ENCODE peak calls at places on chromosomes 2 and 18, in nine cellular contexts. One of them, this sample, is unnamed.
A peak's percentile ranks its signal among the peaks of the same experiment; 100 is the strongest.

GRCh38 chr18:12462242-12462641 is 54.5 kb downstream of the PRELID3A start:
- DNase-seq in cardiac muscle cell: no peak
- DNase-seq in stimulated activated CD8-positive, alpha-beta memory T cell treated with anti-CD3 and anti-CD28 coated beads, Interleukin-4, amount 100 ng/mL, for 1 hour: no peak
- DNase-seq in IMR-90: no peak
- DNase-seq in left colon: no peak
- DNase-seq in H4: no peak
- DNase-seq in sigmoid colon: no peak
- DNase-seq in GM13977: no peak
- DNase-seq in NCI-H774: no peak
- DNase-seq in this sample: no peak

GRCh38 chr2:239724851-239725550 is 300.1 kb downstream of the NDUFA10 start:
- DNase-seq in cardiac muscle cell: no peak
- DNase-seq in H4: no peak
- DNase-seq in GM13977: no peak
- DNase-seq in stimulated activated CD8-positive, alpha-beta memory T cell treated with anti-CD3 and anti-CD28 coated beads, Interleukin-4, amount 100 ng/mL, for 1 hour: no peak
- DNase-seq in IMR-90: no peak
- DNase-seq in sigmoid colon: peak; percentile 49
- DNase-seq in left colon: peak; percentile 18
- DNase-seq in NCI-H774: no peak
- DNase-seq in this sample: no peak

GRCh38 chr2:121832372-121832771 is 76.9 kb downstream of the TSN start:
- DNase-seq in cardiac muscle cell: no peak
- DNase-seq in NCI-H774: no peak
- DNase-seq in sigmoid colon: no peak
- DNase-seq in stimulated activated CD8-positive, alpha-beta memory T cell treated with anti-CD3 and anti-CD28 coated beads, Interleukin-4, amount 100 ng/mL, for 1 hour: no peak
- DNase-seq in H4: no peak
- DNase-seq in IMR-90: no peak
- DNase-seq in GM13977: no peak
- DNase-seq in left colon: no peak
- DNase-seq in this sample: no peak

GRCh38 chr2:201396595-201396994 is 39.5 kb upstream of the FLACC1 start:
- DNase-seq in GM13977: no peak
- DNase-seq in H4: no peak
- DNase-seq in NCI-H774: no peak
- DNase-seq in stimulated activated CD8-positive, alpha-beta memory T cell treated with anti-CD3 and anti-CD28 coated beads, Interleukin-4, amount 100 ng/mL, for 1 hour: no peak
- DNase-seq in IMR-90: peak; percentile 12
- DNase-seq in left colon: no peak
- DNase-seq in sigmoid colon: no peak
- DNase-seq in cardiac muscle cell: no peak
- DNase-seq in this sample: no peak

GRCh38 chr2:85893428-85894258 is 4.9 kb upstream of the ST3GAL5 start:
- DNase-seq in stimulated activated CD8-positive, alpha-beta memory T cell treated with anti-CD3 and anti-CD28 coated beads, Interleukin-4, amount 100 ng/mL, for 1 hour: no peak
- DNase-seq in cardiac muscle cell: no peak
- DNase-seq in IMR-90: peak; percentile 87
- DNase-seq in left colon: no peak
- DNase-seq in NCI-H774: no peak
- DNase-seq in H4: peak; percentile 81
- DNase-seq in sigmoid colon: no peak
- DNase-seq in GM13977: no peak
- DNase-seq in this sample: no peak

GRCh38 chr2:181627545-181627944 is 29.4 kb downstream of the CERKL start:
- DNase-seq in sigmoid colon: no peak
- DNase-seq in IMR-90: peak; percentile 1
- DNase-seq in cardiac muscle cell: no peak
- DNase-seq in stimulated activated CD8-positive, alpha-beta memory T cell treated with anti-CD3 and anti-CD28 coated beads, Interleukin-4, amount 100 ng/mL, for 1 hour: no peak
- DNase-seq in NCI-H774: no peak
- DNase-seq in H4: peak; percentile 37
- DNase-seq in left colon: no peak
- DNase-seq in GM13977: no peak
- DNase-seq in this sample: no peak

GRCh38 chr2:8586397-8587051 is 95.3 kb upstream of the ID2 start:
- DNase-seq in left colon: no peak
- DNase-seq in cardiac muscle cell: no peak
- DNase-seq in stimulated activated CD8-positive, alpha-beta memory T cell treated with anti-CD3 and anti-CD28 coated beads, Interleukin-4, amount 100 ng/mL, for 1 hour: no peak
- DNase-seq in NCI-H774: no peak
- DNase-seq in H4: no peak
- DNase-seq in IMR-90: no peak
- DNase-seq in sigmoid colon: no peak
- DNase-seq in GM13977: no peak
- DNase-seq in this sample: no peak

GRCh38 chr2:63124209-63124608 is 73.6 kb downstream of the OTX1 start:
- DNase-seq in NCI-H774: no peak
- DNase-seq in sigmoid colon: no peak
- DNase-seq in cardiac muscle cell: no peak
- DNase-seq in GM13977: peak; percentile 52
- DNase-seq in IMR-90: no peak
- DNase-seq in H4: no peak
- DNase-seq in left colon: no peak
- DNase-seq in stimulated activated CD8-positive, alpha-beta memory T cell treated with anti-CD3 and anti-CD28 coated beads, Interleukin-4, amount 100 ng/mL, for 1 hour: no peak
- DNase-seq in this sample: no peak

GRCh38 chr2:26469092-26469710 is 8.7 kb downstream of the OTOF start:
- DNase-seq in IMR-90: peak; percentile 59
- DNase-seq in sigmoid colon: no peak
- DNase-seq in GM13977: peak; percentile 85
- DNase-seq in cardiac muscle cell: peak; percentile 27
- DNase-seq in NCI-H774: peak; percentile 12
- DNase-seq in stimulated activated CD8-positive, alpha-beta memory T cell treated with anti-CD3 and anti-CD28 coated beads, Interleukin-4, amount 100 ng/mL, for 1 hour: peak; percentile 4
- DNase-seq in left colon: no peak
- DNase-seq in H4: peak; percentile 42
- DNase-seq in this sample: peak; percentile 1

GRCh38 chr2:225355788-225356187 is 43.7 kb upstream of the NYAP2 start:
- DNase-seq in GM13977: no peak
- DNase-seq in stimulated activated CD8-positive, alpha-beta memory T cell treated with anti-CD3 and anti-CD28 coated beads, Interleukin-4, amount 100 ng/mL, for 1 hour: no peak
- DNase-seq in NCI-H774: no peak
- DNase-seq in H4: no peak
- DNase-seq in cardiac muscle cell: no peak
- DNase-seq in sigmoid colon: no peak
- DNase-seq in IMR-90: no peak
- DNase-seq in left colon: no peak
- DNase-seq in this sample: peak; percentile 92

GRCh38 chr2:38535745-38536506 is 66.8 kb downstream of the HNRNPLL start:
- DNase-seq in stimulated activated CD8-positive, alpha-beta memory T cell treated with anti-CD3 and anti-CD28 coated beads, Interleukin-4, amount 100 ng/mL, for 1 hour: peak; percentile 57
- DNase-seq in H4: peak; percentile 51
- DNase-seq in NCI-H774: peak; percentile 69
- DNase-seq in sigmoid colon: peak; percentile 93
- DNase-seq in left colon: peak; percentile 73
- DNase-seq in cardiac muscle cell: peak; percentile 91
- DNase-seq in IMR-90: peak; percentile 46
- DNase-seq in GM13977: peak; percentile 82
- DNase-seq in this sample: peak; percentile 59

GRCh38 chr18:79947054-79947755 is 4.2 kb downstream of the SLC66A2 start:
- DNase-seq in sigmoid colon: peak; percentile 48
- DNase-seq in stimulated activated CD8-positive, alpha-beta memory T cell treated with anti-CD3 and anti-CD28 coated beads, Interleukin-4, amount 100 ng/mL, for 1 hour: no peak
- DNase-seq in GM13977: no peak
- DNase-seq in cardiac muscle cell: no peak
- DNase-seq in H4: no peak
- DNase-seq in left colon: peak; percentile 26
- DNase-seq in NCI-H774: no peak
- DNase-seq in IMR-90: peak; percentile 45
- DNase-seq in this sample: no peak

GRCh38 chr2:65316072-65316471 is 88.4 kb downstream of the ACTR2 start:
- DNase-seq in GM13977: no peak
- DNase-seq in sigmoid colon: peak; percentile 91
- DNase-seq in IMR-90: peak; percentile 86
- DNase-seq in cardiac muscle cell: no peak
- DNase-seq in stimulated activated CD8-positive, alpha-beta memory T cell treated with anti-CD3 and anti-CD28 coated beads, Interleukin-4, amount 100 ng/mL, for 1 hour: no peak
- DNase-seq in H4: no peak
- DNase-seq in NCI-H774: no peak
- DNase-seq in left colon: no peak
- DNase-seq in this sample: no peak

GRCh38 chr2:215754546-215754945 is 258.8 kb downstream of the MREG start:
- DNase-seq in left colon: no peak
- DNase-seq in cardiac muscle cell: no peak
- DNase-seq in IMR-90: no peak
- DNase-seq in H4: no peak
- DNase-seq in stimulated activated CD8-positive, alpha-beta memory T cell treated with anti-CD3 and anti-CD28 coated beads, Interleukin-4, amount 100 ng/mL, for 1 hour: no peak
- DNase-seq in GM13977: no peak
- DNase-seq in NCI-H774: no peak
- DNase-seq in sigmoid colon: no peak
- DNase-seq in this sample: no peak

GRCh38 chr2:66390811-66391210 is 44.1 kb upstream of the MEIS1 start:
- DNase-seq in stimulated activated CD8-positive, alpha-beta memory T cell treated with anti-CD3 and anti-CD28 coated beads, Interleukin-4, amount 100 ng/mL, for 1 hour: no peak
- DNase-seq in NCI-H774: no peak
- DNase-seq in cardiac muscle cell: no peak
- DNase-seq in sigmoid colon: no peak
- DNase-seq in H4: no peak
- DNase-seq in GM13977: no peak
- DNase-seq in left colon: no peak
- DNase-seq in IMR-90: no peak
- DNase-seq in this sample: peak; percentile 15